ENCODE peak calls at places on chromosomes 13 and 19, in seven cellular contexts. V is Peyer's patch, A is stomach, S is tibial nerve, T is endothelial cell of umbilical vein, H is breast epithelium, D is K562. I is an unnamed sample.

GRCh38 chr13:22235285-22235949 is 564.5 kb downstream of the FGF9 start:
- DNase-seq in V (no peak), D (no peak), S (no peak), A (no peak), H (peak; percentile 37), T (no peak), I (no peak)

GRCh38 chr19:19751846-19752245 is 18.9 kb upstream of the ZNF14 start:
- DNase-seq in S (no peak), H (no peak), T (no peak), A (no peak), V (no peak), D (no peak), I (no peak)

GRCh38 chr19:48152552-48152951 is 17.6 kb downstream of the LIG1 start:
- DNase-seq in D (peak; percentile 53), S (peak; percentile 74), A (peak; percentile 59), V (peak; percentile 91), H (peak; percentile 49), T (peak; percentile 98), I (peak; percentile 33)

GRCh38 chr13:101530293-101530692 is 77.8 kb downstream of the ITGBL1 start:
- DNase-seq in D (no peak), A (no peak), H (no peak), T (no peak), S (no peak), V (no peak), I (no peak)

GRCh38 chr19:58097783-58098681 is at the start of gene ZSCAN18:
- DNase-seq in H (peak; percentile 99), V (peak; percentile 98), S (peak; percentile 97), D (peak; percentile 82), T (peak; percentile 93), A (peak; percentile 96), I (peak; percentile 99)

GRCh38 chr13:50156140-50156539 is 140.9 kb downstream of the KCNRG start:
- DNase-seq in H (no peak), S (no peak), V (no peak), A (no peak), T (no peak), D (no peak), I (peak; percentile 7)

GRCh38 chr19:32901504-32902161 is 32.1 kb upstream of the SLC7A9 start:
- DNase-seq in S (no peak), A (no peak), V (no peak), T (no peak), D (no peak), H (no peak), I (no peak)

GRCh38 chr13:42660367-42660965 is 86.5 kb downstream of the TNFSF11 start:
- DNase-seq in V (no peak), S (no peak), D (no peak), T (no peak), A (no peak), H (no peak), I (no peak)

GRCh38 chr13:114065926-114066774 is 66.3 kb downstream of the RASA3 start:
- DNase-seq in T (no peak), H (no peak), A (no peak), S (no peak), D (no peak), V (peak; percentile 80), I (no peak)

GRCh38 chr19:56566904-56567273 is 379 bp upstream of the ZNF470 start:
- DNase-seq in V (peak; percentile 62), S (peak; percentile 33), H (peak; percentile 20), T (no peak), D (no peak), A (peak; percentile 46), I (no peak)

GRCh38 chr13:94198666-94199065 is 280.8 kb downstream of the DCT start:
- DNase-seq in T (no peak), S (no peak), H (no peak), V (no peak), A (no peak), D (no peak), I (no peak)

GRCh38 chr13:95505265-95505664 is 47.3 kb upstream of the CLDN10 start:
- DNase-seq in T (no peak), D (no peak), A (no peak), S (no peak), H (no peak), V (no peak), I (no peak)

GRCh38 chr19:28961772-28962500 is 251.0 kb downstream of the UQCRFS1 start:
- DNase-seq in D (no peak), S (no peak), A (no peak), V (no peak), T (no peak), H (no peak), I (no peak)

GRCh38 chr13:27632214-27632613 is 10.5 kb downstream of the POLR1D start:
- DNase-seq in D (no peak), S (no peak), H (no peak), T (no peak), V (no peak), A (no peak), I (no peak)

GRCh38 chr19:41479757-41480191 is 36.8 kb downstream of the ERICH4 start:
- DNase-seq in S (no peak), V (no peak), T (peak; percentile 98), H (no peak), D (peak; percentile 30), A (no peak), I (no peak)

GRCh38 chr19:41476583-41476982 is 33.6 kb downstream of the ERICH4 start:
- DNase-seq in V (no peak), D (no peak), A (no peak), T (no peak), H (no peak), S (no peak), I (no peak)

GRCh38 chr19:41478171-41478570 is 35.2 kb downstream of the ERICH4 start:
- DNase-seq in A (no peak), T (peak; percentile 39), V (no peak), S (no peak), H (no peak), D (no peak), I (no peak)

GRCh38 chr19:41478875-41479756 is 36.2 kb downstream of the ERICH4 start:
- DNase-seq in H (no peak), V (no peak), A (no peak), D (no peak), S (no peak), T (peak; percentile 97), I (no peak)

GRCh38 chr19:41480336-41480735 is 37.4 kb downstream of the ERICH4 start:
- DNase-seq in H (no peak), T (peak; percentile 68), V (no peak), S (no peak), A (no peak), D (no peak), I (no peak)
- TF ChIP-seq POLR2A in H (no peak), T (no peak), V (no peak), S (no peak), A (no peak), D (no peak), I (no peak)

GRCh38 chr19:2883686-2884439 is 16.7 kb downstream of the ZNF556 start:
- DNase-seq in A (no peak), T (no peak), V (no peak), D (no peak), H (no peak), S (no peak), I (no peak)
- TF ChIP-seq POLR2A in A (no peak), T (no peak), V (no peak), D (no peak), H (no peak), S (no peak), I (no peak)

GRCh38 chr19:36140289-36141038 is 598 bp downstream of the CAPNS1 start:
- DNase-seq in A (peak; percentile 39), H (peak; percentile 44), D (no peak), S (peak; percentile 23), T (peak; percentile 50), V (peak; percentile 72), I (peak; percentile 95)

GRCh38 chr19:36141039-36141914 is 1.4 kb downstream of the CAPNS1 start:
- DNase-seq in D (peak; percentile 90), S (peak; percentile 95), H (peak; percentile 83), T (peak; percentile 86), V (peak; percentile 95), A (peak; percentile 91), I (peak; percentile 87)

GRCh38 chr19:36139473-36140288 is at the start of gene CAPNS1:
- DNase-seq in D (peak; percentile 96), H (peak; percentile 95), S (peak; percentile 87), T (peak; percentile 97), V (peak; percentile 98), A (peak; percentile 98), I (peak; percentile 98)

GRCh38 chr19:36139120-36139472 is 770 bp upstream of the CAPNS1 start:
- DNase-seq in T (no peak), H (no peak), D (no peak), V (no peak), A (no peak), S (no peak), I (no peak)

DNA sequence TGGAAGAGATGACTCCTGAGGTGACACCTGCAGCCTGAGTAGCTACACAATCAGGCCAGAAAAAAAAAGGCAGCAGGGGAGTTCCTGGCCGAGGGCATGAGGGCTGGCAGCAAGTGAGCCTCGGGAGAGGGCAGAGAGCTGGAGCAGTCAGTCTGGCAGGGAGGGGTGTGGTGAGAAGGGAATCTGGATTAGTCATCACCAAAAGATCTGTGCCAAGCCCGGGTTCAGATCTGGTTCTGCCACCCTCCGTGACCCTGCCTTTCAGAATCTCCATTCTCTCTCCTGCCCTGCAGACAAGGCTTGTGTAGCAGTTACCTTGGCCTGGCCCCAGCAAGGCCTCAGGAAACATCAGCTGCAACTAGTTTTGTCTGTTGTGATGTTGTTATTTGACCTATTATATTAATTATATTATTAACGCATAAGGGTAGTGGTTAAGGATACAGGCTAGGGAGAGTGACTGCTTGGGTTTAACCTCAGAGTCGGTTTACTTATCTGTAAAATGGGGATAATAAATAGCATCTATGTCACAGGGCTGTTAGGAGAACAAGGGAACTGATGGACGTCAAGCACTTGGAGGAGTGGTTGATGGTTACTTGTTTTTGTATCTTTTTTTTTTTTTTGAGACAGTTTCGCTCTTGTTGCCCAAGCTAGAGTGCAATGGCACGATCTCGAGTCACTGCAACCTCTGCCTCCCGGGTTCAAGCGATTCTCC is 2.7 kb upstream of the CAPNS1 start:
- DNase-seq in D (no peak), A (peak; percentile 80), S (no peak), H (peak; percentile 92), V (peak; percentile 79), T (peak; percentile 70), I (peak; percentile 90)
- TF ChIP-seq POLR2A in D (no peak), A (no peak), S (no peak), H (no peak), V (peak; percentile 42), T (no peak), I (no peak)

DNA sequence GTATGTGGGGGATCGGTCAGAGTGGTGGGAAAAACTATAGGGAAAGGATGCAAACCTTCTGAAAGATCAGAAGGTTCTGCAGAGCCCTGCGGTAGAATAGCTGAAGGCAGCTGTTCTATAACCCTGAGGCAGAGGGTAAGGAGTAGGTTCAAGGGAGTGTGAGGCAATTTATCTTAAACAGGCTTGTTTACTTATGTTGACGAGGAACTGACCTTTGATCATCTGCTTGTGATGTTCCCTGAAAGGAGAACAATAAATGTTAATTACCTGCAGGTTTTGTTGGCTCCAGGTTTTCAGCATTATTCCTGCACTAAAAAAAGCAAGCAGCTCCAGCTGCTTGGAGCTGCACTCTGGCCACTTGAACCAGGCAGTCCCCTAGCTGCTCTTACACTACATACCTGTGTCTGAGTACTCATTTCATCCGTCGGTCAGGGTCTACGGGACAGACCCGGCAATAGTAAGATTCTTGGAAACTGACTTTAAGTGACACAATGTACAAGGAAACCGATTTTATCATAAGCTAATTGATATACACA is 202.1 kb downstream of the TBC1D4 start:
- DNase-seq in H (no peak), T (no peak), S (no peak), V (no peak), A (no peak), D (no peak), I (no peak)
- TF ChIP-seq POLR2A in H (no peak), T (no peak), S (no peak), V (no peak), A (no peak), D (no peak), I (no peak)

I was measured in H54.